ENCODE peak calls at places on chromosome 3, in seven cellular contexts. U is HCT116, B is K562, J is SK-N-SH, K is HepG2, W is GM12878, P is H1. S is an unnamed sample.
A peak's percentile ranks its signal among the peaks of the same experiment; 100 is the strongest.

GRCh38 chr3:152038491-152038890 is 165.0 kb downstream of the SUCNR1 start:
- DNase-seq in J (no peak), B (no peak), U (no peak), K (no peak), P (no peak), W (no peak), S (no peak)

GRCh38 chr3:58518304-58518789 is 18.6 kb downstream of the ACOX2 start:
- DNase-seq in B (no peak), U (no peak), W (no peak), P (no peak), K (peak; percentile 75), J (no peak), S (no peak)

GRCh38 chr3:35723480-35724097 is 84.3 kb downstream of the ARPP21 start:
- DNase-seq in K (no peak), J (no peak), W (no peak), U (no peak), B (no peak), P (no peak), S (no peak)

GRCh38 chr3:146709969-146710368 is 104.8 kb upstream of the PLSCR5 start:
- DNase-seq in U (no peak), W (no peak), B (no peak), P (no peak), K (no peak), J (no peak), S (no peak)

GRCh38 chr3:180421221-180421620 is 180.7 kb upstream of the TTC14 start:
- DNase-seq in K (no peak), W (no peak), P (no peak), B (no peak), J (no peak), U (no peak), S (no peak)

GRCh38 chr3:125602752-125603649 is 7.7 kb upstream of the OSBPL11 start:
- DNase-seq in P (no peak), J (no peak), K (no peak), W (no peak), B (no peak), U (peak; percentile 6), S (no peak)

GRCh38 chr3:126152458-126152857 is 27.9 kb downstream of the ALDH1L1 start:
- DNase-seq in P (no peak), B (no peak), U (no peak), J (no peak), K (no peak), W (no peak), S (no peak)

GRCh38 chr3:154745122-154745521 is 315.1 kb upstream of the GPR149 start:
- DNase-seq in J (no peak), U (no peak), W (no peak), B (no peak), K (no peak), P (no peak), S (no peak)

GRCh38 chr3:43090238-43090637 is 15.6 kb downstream of the POMGNT2 start:
- DNase-seq in U (no peak), K (no peak), B (no peak), W (no peak), J (no peak), P (no peak), S (no peak)

GRCh38 chr3:53693441-53693840 is 152.8 kb downstream of the CHDH start:
- DNase-seq in U (no peak), W (no peak), B (no peak), K (no peak), J (no peak), P (no peak), S (no peak)

GRCh38 chr3:53694051-53694450 is 152.2 kb downstream of the CHDH start:
- DNase-seq in B (no peak), W (no peak), K (no peak), P (no peak), J (no peak), U (no peak), S (no peak)

GRCh38 chr3:53700441-53700840 is 145.8 kb downstream of the CHDH start:
- DNase-seq in W (no peak), U (no peak), K (no peak), P (no peak), J (no peak), B (no peak), S (no peak)

GRCh38 chr3:53694648-53695356 is 151.4 kb downstream of the CHDH start:
- DNase-seq in U (no peak), B (no peak), K (no peak), W (no peak), J (no peak), P (no peak), S (no peak)

GRCh38 chr3:53696401-53697172 is 149.6 kb downstream of the CHDH start:
- DNase-seq in U (no peak), W (no peak), J (no peak), K (no peak), B (no peak), P (no peak), S (no peak)
- TF ChIP-seq CTCF in U (no peak), W (no peak), J (no peak), K (peak; percentile 3), B (no peak), P (no peak), S (no peak)

DNA sequence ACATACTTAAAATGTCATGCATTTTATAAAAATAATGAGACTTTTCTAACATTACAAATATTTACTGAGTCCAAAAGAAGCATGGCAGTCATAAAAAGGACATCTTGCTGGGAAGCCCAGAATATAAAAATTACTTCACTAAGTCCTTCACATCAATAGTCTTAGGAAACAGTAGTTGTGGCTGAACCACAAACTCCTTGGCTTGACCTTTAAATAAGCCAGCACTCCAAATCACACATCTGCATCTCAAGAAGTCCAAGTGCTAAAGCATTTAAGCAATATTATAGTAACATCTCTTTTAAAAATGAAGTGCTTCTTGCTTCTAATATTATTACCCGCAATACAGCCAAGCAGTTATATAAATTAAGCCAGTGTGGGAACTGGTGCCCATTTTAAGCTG is 8.8 kb downstream of the CCNL1 start:
- DNase-seq in K (no peak), W (no peak), J (no peak), P (no peak), B (no peak), U (no peak), S (no peak)
- H3K4me1 ChIP-seq in K (peaks cover 33% of the 10 kb centered on the region), W (no peaks in the 10 kb centered on the region), J (peaks cover 14% of the 10 kb centered on the region), P (no peaks in the 10 kb centered on the region), B (peaks cover 6% of the 10 kb centered on the region), U (peaks cover under 1% of the 10 kb centered on the region), S (peaks cover 29% of the 10 kb centered on the region)

DNA sequence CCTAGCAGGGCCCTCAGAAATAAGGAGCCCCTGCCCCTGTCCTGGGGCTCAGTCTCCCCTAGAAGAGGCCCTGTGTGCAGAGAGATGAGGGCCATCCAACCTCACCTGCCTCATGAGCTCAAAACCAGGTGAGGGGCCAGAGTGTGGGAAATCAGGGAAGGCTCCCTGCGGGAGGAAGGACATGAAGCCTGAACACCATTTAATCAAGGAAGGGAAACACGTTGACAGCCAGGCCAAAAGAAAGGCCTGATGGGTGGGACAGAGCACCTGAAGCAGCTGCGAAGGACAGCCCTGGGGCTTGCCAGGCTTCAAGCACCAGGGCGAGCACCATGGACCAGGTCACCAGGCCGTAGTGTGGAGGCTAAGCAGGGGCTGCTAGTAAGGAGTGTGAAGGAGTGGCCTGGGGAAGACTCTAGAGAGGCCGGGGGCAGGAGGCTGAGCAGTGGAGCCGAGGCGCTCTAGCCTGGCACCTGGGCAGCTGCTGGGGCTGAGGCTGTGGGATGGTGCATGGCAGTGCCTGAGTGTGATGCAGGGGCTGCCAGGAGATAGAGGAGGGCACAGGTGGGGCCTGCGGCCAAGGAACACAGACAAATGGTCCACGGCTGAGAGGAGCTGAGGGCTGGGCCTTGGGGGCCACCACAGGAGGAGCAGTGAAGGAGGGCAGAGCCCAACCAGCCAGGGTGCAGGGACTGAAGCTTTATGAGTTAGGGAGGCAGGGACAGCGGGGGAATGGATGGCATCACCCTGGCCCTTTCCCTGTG is 16.1 kb downstream of the ACAA1 start:
- DNase-seq in K (no peak), U (no peak), W (no peak), J (no peak), B (no peak), P (no peak), S (no peak)
- TF ChIP-seq SIN3A in K (no peak), U (no peak), W (no peak), J (no peak), B (no peak), P (no peak), S (no peak)

GRCh38 chr3:186236357-186237020 is 125.5 kb downstream of the DGKG start:
- DNase-seq in B (no peak), U (no peak), W (no peak), P (no peak), K (no peak), J (no peak), S (no peak)

GRCh38 chr3:186235554-186235953 is 126.5 kb downstream of the DGKG start:
- DNase-seq in J (no peak), B (no peak), P (no peak), W (no peak), U (no peak), K (no peak), S (no peak)

GRCh38 chr3:186241910-186242821 is 119.9 kb downstream of the DGKG start:
- DNase-seq in K (peak; percentile 92), J (peak; percentile 47), P (peak; percentile 64), B (peak; percentile 83), W (no peak), U (peak; percentile 80), S (no peak)

GRCh38 chr3:186237915-186238314 is 124.1 kb downstream of the DGKG start:
- DNase-seq in W (no peak), P (no peak), K (no peak), U (no peak), B (no peak), J (no peak), S (no peak)

GRCh38 chr3:186239321-186239720 is 122.7 kb downstream of the DGKG start:
- DNase-seq in B (no peak), J (no peak), P (no peak), U (no peak), K (no peak), W (no peak), S (no peak)
- TF ChIP-seq CTCF in B (no peak), J (peak; percentile 18), P (no peak), U (no peak), K (no peak), W (no peak), S (peak; percentile 13)

GRCh38 chr3:149541091-149541491 is 66.6 kb downstream of the TM4SF4 start:
- DNase-seq in J (no peak), W (no peak), B (no peak), P (no peak), K (no peak), U (no peak), S (no peak)
- H3K4me1 ChIP-seq in J (peaks cover 47% of the 10 kb centered on the region), W (no peaks in the 10 kb centered on the region), B (no peaks in the 10 kb centered on the region), P (peaks cover 10% of the 10 kb centered on the region), K (peaks cover 27% of the 10 kb centered on the region), U (peaks cover 9% of the 10 kb centered on the region), S (peaks cover 99% of the 10 kb centered on the region)

S was measured in Panc1.